ENCODE peak calls at places on chromosomes 2 and 18, in nine cellular contexts. B is thoracic aorta; I is GM12865; Y is NCI-H2081 treated with DMSO at 0.1 percent for 48 hours; T is substantia nigra; N is IMR-90; G is mesendoderm; Z is NCI-H1436; R is stimulated activated CD4-positive, alpha-beta T cell treated with anti-CD3 and anti-CD28 coated beads, Interleukin-12 subunit alpha, Interleukin-12 subunit beta, amount 100 ng/mL, for 4 hours. P is an unnamed sample.

GRCh38 chr2:28375742-28376631 is 16.7 kb upstream of the FOSL2 start:
- DNase-seq in B (no peak), I (no peak), N (no peak), T (no peak), R (no peak), Z (no peak), G (no peak), Y (no peak), P (no peak)

GRCh38 chr2:138752231-138752956 is 27.8 kb downstream of the NXPH2 start:
- DNase-seq in N (peak; percentile 0), G (no peak), Y (no peak), Z (no peak), I (no peak), T (no peak), B (no peak), R (no peak), P (no peak)

GRCh38 chr2:83081835-83082522 is 1377.1 kb downstream of the SUCLG1 start:
- DNase-seq in N (peak; percentile 65), T (no peak), B (no peak), Z (peak; percentile 58), G (no peak), I (no peak), Y (peak; percentile 64), R (no peak), P (no peak)

GRCh38 chr18:57843403-57843802 is 40.3 kb upstream of the ATP8B1 start:
- DNase-seq in R (no peak), Y (no peak), G (no peak), I (no peak), N (no peak), B (no peak), T (no peak), Z (peak; percentile 15), P (no peak)

GRCh38 chr2:192194866-192195547 is at the start of gene TMEFF2:
- DNase-seq in Z (peak; percentile 85), G (peak; percentile 94), R (peak; percentile 42), Y (peak; percentile 30), T (peak; percentile 94), I (peak; percentile 44), B (no peak), N (peak; percentile 83), P (peak; percentile 79)

GRCh38 chr18:36688020-36688965 is 140.5 kb downstream of the TPGS2 start:
- DNase-seq in N (peak; percentile 74), I (peak; percentile 73), R (peak; percentile 35), G (peak; percentile 68), T (peak; percentile 3), B (peak; percentile 19), Z (peak; percentile 63), Y (no peak), P (no peak)

GRCh38 chr2:42200534-42201227 is 31.5 kb downstream of the EML4 start:
- DNase-seq in N (peak; percentile 71), I (no peak), R (no peak), Z (no peak), Y (no peak), T (no peak), B (no peak), G (no peak), P (no peak)

GRCh38 chr2:12014088-12014960 is 267.9 kb downstream of the LPIN1 start:
- DNase-seq in I (no peak), Y (no peak), T (no peak), B (no peak), N (peak; percentile 70), G (no peak), Z (no peak), R (no peak), P (no peak)

GRCh38 chr2:13968811-13969210 is 663.7 kb upstream of the LRATD1 start:
- DNase-seq in Y (no peak), T (no peak), Z (no peak), R (no peak), I (peak; percentile 11), N (no peak), G (no peak), B (no peak), P (no peak)

GRCh38 chr18:31101148-31102019 is 837 bp downstream of the DSC2 start:
- DNase-seq in R (no peak), Z (no peak), T (peak; percentile 45), I (no peak), B (no peak), N (no peak), Y (no peak), G (peak; percentile 89), P (peak; percentile 22)

GRCh38 chr2:86790828-86791561 is at the start of gene CD8A:
- DNase-seq in I (no peak), B (no peak), R (no peak), N (peak; percentile 11), G (peak; percentile 67), T (no peak), Y (no peak), Z (no peak), P (no peak)

GRCh38 chr2:42764901-42765300 is 966 bp upstream of the OXER1 start:
- DNase-seq in G (no peak), N (no peak), T (no peak), B (no peak), Z (no peak), R (no peak), I (no peak), Y (no peak), P (no peak)

GRCh38 chr2:156380117-156380645 is 47.7 kb upstream of the NR4A2 start:
- DNase-seq in T (no peak), G (peak; percentile 25), R (no peak), B (no peak), Y (no peak), Z (no peak), I (peak; percentile 75), N (no peak), P (no peak)

GRCh38 chr2:96856776-96857673 is 791 bp downstream of the ANKRD39 start:
- DNase-seq in I (peak; percentile 58), R (no peak), Y (no peak), N (no peak), Z (no peak), T (peak; percentile 60), G (peak; percentile 54), B (no peak), P (no peak)

GRCh38 chr2:68831688-68832087 is 39.5 kb downstream of the BMP10 start:
- DNase-seq in N (peak; percentile 83), Z (no peak), Y (no peak), R (no peak), T (no peak), B (no peak), G (no peak), I (no peak), P (no peak)

GRCh38 chr2:8833863-8834262 is 3.5 kb downstream of the KIDINS220 start:
- DNase-seq in R (no peak), T (no peak), I (no peak), B (no peak), G (no peak), Z (no peak), Y (no peak), N (no peak), P (no peak)

GRCh38 chr2:170922683-170923494 is 6.2 kb upstream of the GORASP2 start:
- DNase-seq in B (no peak), Y (no peak), N (no peak), Z (no peak), T (no peak), I (no peak), R (no peak), G (no peak), P (no peak)

GRCh38 chr18:60232541-60232940 is 140.0 kb downstream of the MC4R start:
- DNase-seq in T (no peak), R (no peak), N (peak; percentile 73), Y (no peak), B (no peak), Z (no peak), I (no peak), G (peak; percentile 74), P (no peak)

GRCh38 chr2:130390460-130391057 is 34.7 kb downstream of the PTPN18 start:
- DNase-seq in Y (no peak), R (no peak), Z (no peak), G (no peak), T (peak; percentile 55), N (no peak), B (no peak), I (peak; percentile 69), P (no peak)

GRCh38 chr2:46695283-46695682 is 215.9 kb downstream of the TMEM247 start:
- DNase-seq in G (no peak), B (no peak), Z (no peak), R (no peak), T (no peak), I (no peak), Y (no peak), N (no peak), P (no peak)

GRCh38 chr2:12455626-12456025 is 261.1 kb upstream of the TRIB2 start:
- DNase-seq in Z (no peak), B (no peak), T (no peak), Y (no peak), G (no peak), N (peak; percentile 35), I (no peak), R (no peak), P (no peak)

GRCh38 chr2:111042772-111043771 is 77.6 kb upstream of the BCL2L11 start:
- DNase-seq in G (no peak), N (no peak), Z (no peak), Y (no peak), B (no peak), I (peak; percentile 51), T (no peak), R (no peak), P (no peak)

GRCh38 chr2:41112228-41112627 is 660.3 kb upstream of the SLC8A1 start:
- DNase-seq in G (no peak), T (no peak), N (no peak), I (no peak), Z (no peak), R (no peak), B (no peak), Y (no peak), P (no peak)

GRCh38 chr18:49819768-49820662 is 6.7 kb upstream of the ACAA2 start:
- DNase-seq in Z (no peak), N (no peak), Y (no peak), B (no peak), T (no peak), I (peak; percentile 55), G (no peak), R (no peak), P (no peak)

GRCh38 chr18:12021077-12021476 is 39.8 kb downstream of the IMPA2 start:
- DNase-seq in R (no peak), Z (no peak), T (no peak), G (no peak), I (no peak), Y (no peak), N (no peak), B (no peak), P (no peak)

GRCh38 chr2:15841776-15842554 is 98.4 kb upstream of the MYCN start:
- DNase-seq in N (no peak), I (no peak), R (no peak), B (no peak), Y (no peak), G (no peak), Z (no peak), T (no peak), P (no peak)